ENCODE peak calls at places on chromosomes 3 and 15, in seven cellular contexts. N, H, X, F, B, R and W are unnamed samples.

GRCh38 chr3:89364309-89364708 is 256.9 kb downstream of the EPHA3 start:
- DNase-seq in H (no peak), R (no peak), N (no peak), B (no peak), X (no peak), F (no peak), W (no peak)

GRCh38 chr3:138468886-138469285 is 34.5 kb downstream of the ESYT3 start:
- DNase-seq in X (no peak), N (no peak), F (no peak), B (no peak), R (peak; percentile 43), H (peak; percentile 35), W (no peak)

GRCh38 chr3:47024932-47025331 is 45.5 kb downstream of the NBEAL2 start:
- DNase-seq in N (peak; percentile 59), H (no peak), R (no peak), X (no peak), F (no peak), B (no peak), W (no peak)

GRCh38 chr15:27486676-27487290 is 515.8 kb downstream of the GABRG3 start:
- DNase-seq in F (no peak), N (no peak), R (no peak), H (no peak), X (no peak), B (no peak), W (no peak)

GRCh38 chr3:180189310-180189648 is 152.5 kb upstream of the PEX5L start:
- DNase-seq in F (no peak), B (no peak), N (no peak), H (no peak), R (no peak), X (no peak), W (no peak)

GRCh38 chr3:73622135-73622534 is 2.6 kb downstream of the PDZRN3 start:
- DNase-seq in X (no peak), N (peak; percentile 47), H (no peak), B (peak; percentile 80), R (no peak), F (peak; percentile 42), W (no peak)

GRCh38 chr3:143507735-143508580 is 340.3 kb downstream of the SLC9A9 start:
- DNase-seq in B (no peak), H (no peak), R (peak; percentile 6), X (no peak), F (no peak), N (peak; percentile 72), W (no peak)

GRCh38 chr3:31105011-31105410 is 210.6 kb upstream of the GADL1 start:
- DNase-seq in B (no peak), F (no peak), R (no peak), H (no peak), X (no peak), N (no peak), W (no peak)

GRCh38 chr3:99021466-99021865 is 120.0 kb upstream of the DCBLD2 start:
- DNase-seq in X (no peak), R (no peak), B (no peak), H (no peak), N (no peak), F (no peak), W (no peak)

GRCh38 chr15:64006642-64007041 is 39.6 kb downstream of the DAPK2 start:
- DNase-seq in H (no peak), F (no peak), R (no peak), X (no peak), N (no peak), B (peak; percentile 36), W (peak; percentile 39)

GRCh38 chr3:168061332-168061996 is 34.3 kb downstream of the GOLIM4 start:
- DNase-seq in N (no peak), B (no peak), X (no peak), R (no peak), H (no peak), F (no peak), W (no peak)

GRCh38 chr3:124557433-124558232 is 172.6 kb upstream of the UMPS start:
- DNase-seq in R (peak; percentile 26), B (peak; percentile 38), F (no peak), X (no peak), H (no peak), N (peak; percentile 71), W (no peak)

GRCh38 chr3:127755305-127755681 is 67.0 kb downstream of the MGLL start:
- DNase-seq in N (no peak), R (no peak), X (no peak), F (no peak), B (no peak), H (peak; percentile 70), W (no peak)

GRCh38 chr3:152244156-152244888 is 24.4 kb upstream of the MBNL1 start:
- DNase-seq in F (no peak), R (no peak), B (no peak), X (no peak), N (no peak), H (no peak), W (no peak)
- TF ChIP-seq POLR2A in F (no peak), R (no peak), B (no peak), X (peak; percentile 26), N (no peak), H (no peak), W (no peak)

DNA sequence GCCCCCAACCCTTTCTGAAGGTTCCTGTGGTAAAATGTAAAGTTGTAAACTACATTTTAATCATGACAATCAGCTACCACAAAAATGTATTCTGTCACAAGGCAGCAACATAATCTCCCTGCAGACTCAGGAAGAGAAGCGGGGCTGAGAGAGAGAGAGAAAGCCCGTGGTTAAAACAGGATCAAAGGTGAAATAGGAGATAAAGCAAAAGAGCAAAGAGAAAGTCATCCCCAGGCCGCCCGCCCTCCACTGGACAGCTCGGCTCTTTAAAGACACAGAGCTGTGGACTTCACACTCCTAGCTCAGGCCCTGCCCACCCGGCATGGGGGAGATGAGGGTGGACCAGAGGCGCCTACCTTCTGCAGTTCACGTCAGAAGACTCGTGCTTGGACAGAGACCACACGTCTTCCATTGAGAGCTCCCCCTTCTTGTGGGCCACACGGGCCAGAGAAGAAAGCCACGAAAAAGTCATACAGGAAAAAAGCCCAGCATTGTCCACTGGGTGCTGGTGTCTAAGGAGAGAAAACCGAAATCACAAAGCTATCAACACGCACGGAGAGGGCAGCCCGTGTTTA is 29.4 kb downstream of the ABCC5 start:
- DNase-seq in R (no peak), N (peak; percentile 90), B (no peak), X (no peak), F (no peak), H (no peak), W (no peak)
- TF ChIP-seq POLR2A in R (no peak), N (no peak), B (no peak), X (no peak), F (no peak), H (no peak), W (no peak)

GRCh38 chr3:50294492-50295403 is 2.5 kb upstream of the IFRD2 start:
- DNase-seq in F (no peak), N (no peak), B (no peak), X (no peak), R (no peak), H (no peak), W (no peak)
- TF ChIP-seq POLR2A in F (no peak), N (no peak), B (no peak), X (no peak), R (no peak), H (no peak), W (no peak)

GRCh38 chr3:152941825-152942224 is 106.9 kb downstream of the P2RY1 start:
- DNase-seq in X (no peak), H (no peak), N (no peak), R (no peak), B (no peak), F (no peak), W (peak; percentile 19)
- TF ChIP-seq POLR2A in X (no peak), H (no peak), N (no peak), R (no peak), B (no peak), F (no peak), W (no peak)